ENCODE peak calls at places on chromosomes 1 and 21, in seven cellular contexts. A, Q, P, E, I, C and U are unnamed samples.

GRCh38 chr1:200410566-200410878 is 686 bp upstream of the ZNF281 start:
- DNase-seq in C (peak; percentile 10), P (peak; percentile 68), I (peak; percentile 91), E (no peak), A (no peak), Q (no peak), U (peak; percentile 14)

GRCh38 chr1:2148691-2149090 is 45.9 kb downstream of the FAAP20 start:
- DNase-seq in C (no peak), E (no peak), I (no peak), A (no peak), P (no peak), Q (no peak), U (peak; percentile 95)

GRCh38 chr1:206540044-206540758 is 32.9 kb downstream of the RASSF5 start:
- DNase-seq in Q (no peak), P (no peak), E (no peak), A (no peak), C (no peak), I (no peak), U (no peak)

GRCh38 chr1:55209247-55209646 is 5.9 kb downstream of the USP24 start:
- DNase-seq in P (no peak), A (no peak), E (no peak), C (peak; percentile 28), I (peak; percentile 42), Q (no peak), U (peak; percentile 10)

GRCh38 chr1:214579183-214579582 is 23.8 kb upstream of the CENPF start:
- DNase-seq in P (no peak), I (no peak), C (no peak), E (no peak), Q (no peak), A (no peak), U (peak; percentile 20)

GRCh38 chr1:203311368-203312301 is 6.3 kb downstream of the BTG2 start:
- DNase-seq in A (no peak), C (no peak), P (no peak), Q (no peak), I (no peak), E (no peak), U (no peak)

GRCh38 chr1:179026813-179027664 is 1.3 kb downstream of the FAM20B start:
- DNase-seq in C (no peak), I (no peak), Q (peak; percentile 65), E (no peak), A (no peak), P (no peak), U (no peak)

GRCh38 chr1:194300776-194301175 is 1114.4 kb upstream of the B3GALT2 start:
- DNase-seq in C (no peak), Q (no peak), I (no peak), P (no peak), E (no peak), A (no peak), U (no peak)

GRCh38 chr1:35707253-35708178 is 11.2 kb downstream of the C1orf216 start:
- DNase-seq in A (no peak), Q (no peak), I (peak; percentile 87), C (peak; percentile 92), P (no peak), E (no peak), U (no peak)

GRCh38 chr1:226845624-226846023 is 24.8 kb upstream of the PSEN2 start:
- DNase-seq in A (no peak), I (no peak), P (no peak), C (no peak), E (no peak), Q (no peak), U (no peak)

GRCh38 chr1:7536891-7537591 is 234.1 kb upstream of the VAMP3 start:
- DNase-seq in Q (no peak), A (no peak), P (no peak), C (peak; percentile 74), I (no peak), E (no peak), U (no peak)

GRCh38 chr1:183218981-183219621 is 33.0 kb downstream of the LAMC2 start:
- DNase-seq in P (no peak), I (no peak), Q (no peak), A (no peak), C (no peak), E (no peak), U (peak; percentile 37)

GRCh38 chr1:12015001-12015491 is 4.3 kb upstream of the MIIP start:
- DNase-seq in E (no peak), A (no peak), P (no peak), C (no peak), I (no peak), Q (no peak), U (no peak)

DNA sequence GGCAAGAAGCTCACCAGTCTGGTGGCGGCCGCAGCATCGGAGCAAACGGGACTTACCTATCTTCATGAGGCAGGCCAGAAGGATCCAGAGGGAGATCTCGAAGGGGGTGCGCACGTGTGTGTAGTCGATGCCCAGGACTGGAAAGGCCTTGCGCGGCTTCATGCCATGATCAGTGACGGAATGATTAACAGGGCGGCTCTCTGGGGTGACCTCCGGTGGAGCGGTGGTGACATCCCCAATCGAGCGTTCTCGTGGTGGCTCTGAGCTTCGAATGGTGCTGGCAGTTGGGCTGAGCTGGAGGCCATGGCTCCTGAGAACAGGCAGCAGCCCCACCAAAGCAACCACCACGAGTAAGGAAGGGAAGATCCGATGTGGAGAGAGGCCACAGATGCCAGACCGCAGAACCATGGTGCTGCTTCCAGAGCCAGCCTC is 982 bp downstream of the SLC9A1 start:
- DNase-seq in E (no peak), A (no peak), C (no peak), Q (no peak), I (no peak), P (no peak), U (no peak)
- TF ChIP-seq REST in E (no peak), A (no peak), C (no peak), Q (no peak), I (no peak), P (no peak), U (no peak)

DNA sequence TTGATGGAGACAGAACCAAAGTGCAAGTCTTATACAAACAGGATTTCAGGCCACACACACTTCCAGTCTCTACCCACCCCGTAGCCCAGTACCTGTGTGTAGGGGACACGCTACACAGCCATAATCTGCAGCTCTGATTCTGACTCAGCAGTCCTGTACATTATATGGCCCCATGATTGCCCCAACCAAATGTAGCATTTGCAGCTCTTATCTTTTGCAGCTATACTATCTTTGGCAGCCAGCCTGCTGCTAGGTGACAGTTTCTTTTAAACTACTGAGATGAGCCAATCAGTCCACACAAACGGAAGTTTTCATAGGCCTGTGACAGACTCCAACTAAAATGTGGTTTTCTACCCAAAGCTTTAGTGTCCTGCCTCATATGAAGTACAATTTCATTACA is 259.6 kb upstream of the ST6GALNAC5 start:
- DNase-seq in Q (no peak), P (no peak), I (no peak), E (no peak), A (no peak), C (no peak), U (no peak)
- TF ChIP-seq REST in Q (no peak), P (no peak), I (no peak), E (no peak), A (no peak), C (no peak), U (no peak)

GRCh38 chr1:235887676-235888075 is 21.0 kb upstream of the LYST start:
- DNase-seq in C (no peak), A (no peak), P (no peak), E (no peak), Q (no peak), I (no peak), U (no peak)

GRCh38 chr1:235892734-235893413 is 26.2 kb upstream of the LYST start:
- DNase-seq in P (no peak), I (no peak), C (no peak), E (no peak), Q (peak; percentile 83), A (no peak), U (peak; percentile 80)

GRCh38 chr1:235892080-235892670 is 25.5 kb upstream of the LYST start:
- DNase-seq in E (no peak), C (no peak), Q (no peak), I (no peak), P (no peak), A (no peak), U (no peak)

GRCh38 chr1:235885654-235886238 is 19.0 kb upstream of the LYST start:
- DNase-seq in C (no peak), I (no peak), Q (no peak), P (no peak), E (no peak), A (no peak), U (no peak)

DNA sequence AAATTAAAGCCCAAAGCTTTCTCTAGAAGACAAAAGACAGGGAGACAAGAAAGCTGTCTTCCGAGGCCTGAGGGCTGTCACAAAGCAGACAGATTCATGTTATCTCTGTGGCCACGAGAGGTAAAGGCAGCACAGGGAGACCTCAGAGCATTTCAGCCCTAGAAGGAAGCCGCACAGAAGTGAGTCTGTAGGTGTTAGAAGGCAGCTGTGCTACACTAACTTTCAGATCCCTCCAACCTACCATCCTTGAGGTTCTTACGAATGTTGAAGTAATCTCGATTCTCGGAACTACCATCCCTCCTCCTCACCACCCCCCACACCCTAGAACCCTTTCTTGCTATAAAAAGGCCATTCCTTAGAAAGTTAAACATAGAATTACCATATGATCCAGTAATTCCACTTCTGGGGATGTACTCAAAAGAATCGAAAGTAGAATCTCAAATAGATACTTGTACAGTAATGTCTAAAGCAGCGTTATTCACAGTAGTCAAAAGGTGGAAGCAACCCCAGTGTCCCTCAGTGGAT is 21.5 kb upstream of the LYST start:
- DNase-seq in C (no peak), E (no peak), A (no peak), P (no peak), I (no peak), Q (no peak), U (no peak)
- TF ChIP-seq REST in C (no peak), E (no peak), A (no peak), P (no peak), I (no peak), Q (no peak), U (no peak)

GRCh38 chr21:34801519-34802132 is 132.8 kb downstream of the CLIC6 start:
- DNase-seq in E (no peak), I (peak; percentile 76), Q (no peak), C (peak; percentile 55), P (no peak), A (peak; percentile 22), U (no peak)

GRCh38 chr21:34805157-34805556 is 136.4 kb downstream of the CLIC6 start:
- DNase-seq in A (no peak), Q (no peak), P (no peak), E (no peak), C (no peak), I (no peak), U (no peak)

GRCh38 chr21:34800797-34801518 is 132.2 kb downstream of the CLIC6 start:
- DNase-seq in A (peak; percentile 13), E (no peak), C (no peak), Q (no peak), P (no peak), I (no peak), U (no peak)

GRCh38 chr21:34803792-34804440 is 135.1 kb downstream of the CLIC6 start:
- DNase-seq in P (no peak), C (no peak), E (no peak), I (no peak), A (no peak), Q (no peak), U (no peak)

GRCh38 chr21:34802180-34802899 is 133.5 kb downstream of the CLIC6 start:
- DNase-seq in A (no peak), P (no peak), Q (no peak), E (no peak), I (no peak), C (no peak), U (no peak)
- TF ChIP-seq REST in A (no peak), P (no peak), Q (no peak), E (no peak), I (no peak), C (no peak), U (no peak)